ENCODE peak calls at places on chromosomes 1 and 21, in four cellular contexts. Z is IMR-90, M is K562, J is GM12878. D is an unnamed sample.

GRCh38 chr21:15743593-15743992 is 13.8 kb downstream of the USP25 start:
- DNase-seq in J (no peak), Z (no peak), M (no peak), D (no peak)

GRCh38 chr1:158045639-158046038 is 52.2 kb downstream of the KIRREL1 start:
- DNase-seq in M (no peak), J (no peak), Z (peak), D (no peak)

GRCh38 chr1:81834921-81835698 is 34.4 kb downstream of the ADGRL2 start:
- DNase-seq in Z (peak), J (no peak), M (no peak), D (no peak)

GRCh38 chr1:34742667-34743270 is 12.1 kb upstream of the GJB5 start:
- DNase-seq in J (peak), Z (peak), M (peak), D (peak)

GRCh38 chr21:43345746-43346409 is 81.1 kb downstream of the SIK1 start:
- DNase-seq in M (peak), Z (peak), J (no peak), D (no peak)

GRCh38 chr1:162774007-162774406 is 16.5 kb upstream of the HSD17B7 start:
- DNase-seq in Z (no peak), M (no peak), J (no peak), D (no peak)

GRCh38 chr1:24911651-24912144 is 18.4 kb downstream of the RUNX3 start:
- DNase-seq in M (no peak), J (no peak), Z (no peak), D (no peak)

GRCh38 chr21:16424331-16424749 is 694.6 kb downstream of the USP25 start:
- DNase-seq in Z (no peak), M (no peak), J (no peak), D (no peak)

GRCh38 chr1:116764466-116764896 is 10.3 kb downstream of the CD2 start:
- DNase-seq in Z (no peak), M (no peak), J (peak), D (no peak)

GRCh38 chr1:156119503-156120209 is 5.1 kb downstream of the LMNA start:
- DNase-seq in J (no peak), M (peak), Z (peak), D (no peak)
- TF ChIP-seq ELK1 in J (no peak), M (no peak), Z (no peak), D (no peak)

DNA sequence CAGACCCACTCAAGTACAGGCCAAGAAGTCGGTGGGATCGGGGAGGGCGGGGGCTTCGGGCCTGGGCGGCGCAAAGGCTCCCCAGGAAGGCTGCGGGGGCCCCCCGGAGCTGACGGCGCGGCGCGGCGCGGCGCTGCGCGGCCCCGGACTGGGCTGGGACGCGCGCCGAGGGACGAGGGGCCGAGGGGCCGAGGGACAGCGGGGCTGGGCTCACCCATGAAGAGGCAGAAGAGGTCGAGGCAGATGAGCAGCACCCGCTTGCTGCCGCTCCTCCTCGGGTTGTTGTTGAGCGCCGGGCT is 750 bp downstream of the PLPP3 start:
- DNase-seq in J (no peak), M (no peak), Z (no peak), D (peak)
- H3K4me2 ChIP-seq in J (peak), M (no peak), Z (no peak), D (peak)

GRCh38 chr1:36320291-36320758 is 3.1 kb downstream of the EVA1B start:
- DNase-seq in M (peak), Z (no peak), J (no peak), D (no peak)

GRCh38 chr1:36322085-36322785 is 1.2 kb downstream of the EVA1B start:
- DNase-seq in Z (no peak), M (no peak), J (no peak), D (no peak)

GRCh38 chr1:36322786-36323635 is 434 bp downstream of the EVA1B start:
- DNase-seq in Z (peak), J (no peak), M (peak), D (no peak)

GRCh38 chr1:36321119-36321951 is 2.1 kb downstream of the EVA1B start:
- DNase-seq in J (no peak), Z (peak), M (peak), D (peak)

GRCh38 chr1:36320767-36321118 is 2.7 kb downstream of the EVA1B start:
- DNase-seq in M (no peak), Z (no peak), J (no peak), D (no peak)
- TF ChIP-seq USF2 in M (no peak), Z (no peak), J (no peak), D (no peak)

GRCh38 chr1:182839209-182840065 is at the start of gene DHX9:
- DNase-seq in J (peak), Z (peak), M (peak), D (peak)

GRCh38 chr1:182842265-182842664 is 3.1 kb downstream of the DHX9 start:
- DNase-seq in M (no peak), Z (no peak), J (no peak), D (no peak)

GRCh38 chr1:182845894-182846293 is 6.7 kb downstream of the DHX9 start:
- DNase-seq in Z (no peak), J (no peak), M (no peak), D (no peak)

GRCh38 chr1:182845379-182845778 is 6.2 kb downstream of the DHX9 start:
- DNase-seq in M (no peak), J (no peak), Z (no peak), D (no peak)

DNA sequence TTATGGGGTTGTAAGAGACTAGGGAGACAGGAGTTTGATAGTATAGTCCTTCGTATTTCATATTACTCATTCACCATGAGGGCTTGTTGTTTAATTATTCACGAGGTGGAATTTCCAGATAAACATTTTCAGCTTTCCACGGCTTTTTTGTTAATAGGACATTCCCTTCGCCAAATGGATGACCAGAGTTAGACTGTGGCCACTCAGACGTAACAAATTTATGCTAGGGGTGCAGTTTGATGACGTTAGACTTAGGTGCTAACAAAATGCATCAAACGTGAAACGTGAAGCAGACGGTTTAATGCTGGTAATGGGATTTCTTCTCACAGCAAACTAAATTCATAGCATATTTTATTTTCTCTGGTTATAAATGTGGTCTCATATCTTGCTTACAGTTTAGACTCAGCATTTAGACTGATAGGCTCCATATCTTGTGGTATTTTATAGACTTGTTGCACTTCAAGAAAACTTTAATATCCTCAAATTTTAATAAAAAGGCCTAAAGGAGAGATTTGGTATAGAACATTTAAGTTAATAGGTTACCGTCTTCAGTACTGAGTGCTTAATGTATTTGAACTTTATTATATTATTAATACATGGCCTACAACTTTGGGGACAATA is 2.3 kb downstream of the DHX9 start:
- DNase-seq in Z (peak), M (no peak), J (no peak), D (peak)
- TF ChIP-seq ELK1 in Z (no peak), M (no peak), J (no peak), D (no peak)

GRCh38 chr1:8202182-8202905 is 115.6 kb upstream of the SLC45A1 start:
- DNase-seq in M (peak), Z (peak), J (no peak), D (peak)
- H3K4me2 ChIP-seq in M (peak), Z (peak), J (no peak), D (peak)

GRCh38 chr1:156836892-156837291 is 20.2 kb upstream of the SH2D2A start:
- DNase-seq in J (no peak), Z (no peak), M (no peak), D (no peak)

GRCh38 chr1:156838972-156839371 is 19.9 kb downstream of the INSRR start:
- DNase-seq in Z (no peak), J (no peak), M (peak), D (peak)

GRCh38 chr1:156834322-156834721 is 17.7 kb upstream of the SH2D2A start:
- DNase-seq in M (no peak), Z (no peak), J (no peak), D (no peak)

GRCh38 chr1:156833598-156833997 is 16.9 kb upstream of the SH2D2A start:
- DNase-seq in Z (no peak), M (no peak), J (no peak), D (no peak)

DNA sequence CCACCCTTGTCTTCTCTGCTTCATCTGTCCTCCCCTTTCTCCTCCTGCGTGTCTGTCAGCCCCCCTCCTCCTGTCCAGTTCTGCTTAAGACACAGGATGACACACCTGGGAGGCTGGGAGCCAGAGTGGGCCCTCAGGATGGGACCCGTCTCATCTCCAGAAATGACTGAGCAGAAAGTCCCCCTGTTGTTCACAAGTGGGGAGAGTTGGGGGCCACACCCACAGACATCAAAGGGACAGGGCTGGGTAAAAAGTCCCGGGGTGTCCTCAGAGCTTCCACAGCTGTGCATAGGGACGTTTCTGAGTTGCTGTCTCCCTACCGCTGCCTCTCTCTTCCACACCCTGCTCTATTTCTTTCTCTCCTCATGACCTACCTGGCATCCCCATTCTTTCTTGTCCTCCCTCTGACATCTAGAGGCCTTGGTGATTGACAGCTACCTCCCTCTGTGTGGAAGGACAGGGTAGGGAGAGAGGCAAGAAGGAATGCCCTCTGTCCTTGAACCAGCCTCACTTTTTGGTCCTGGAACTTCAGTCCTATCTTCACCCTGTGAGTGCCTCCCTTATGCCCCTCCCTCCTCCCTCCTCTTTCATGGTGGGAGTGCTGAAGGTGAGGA is 19.5 kb upstream of the SH2D2A start:
- DNase-seq in J (peak), Z (no peak), M (no peak), D (no peak)
- TF ChIP-seq USF2 in J (no peak), Z (no peak), M (no peak), D (no peak)

DNA sequence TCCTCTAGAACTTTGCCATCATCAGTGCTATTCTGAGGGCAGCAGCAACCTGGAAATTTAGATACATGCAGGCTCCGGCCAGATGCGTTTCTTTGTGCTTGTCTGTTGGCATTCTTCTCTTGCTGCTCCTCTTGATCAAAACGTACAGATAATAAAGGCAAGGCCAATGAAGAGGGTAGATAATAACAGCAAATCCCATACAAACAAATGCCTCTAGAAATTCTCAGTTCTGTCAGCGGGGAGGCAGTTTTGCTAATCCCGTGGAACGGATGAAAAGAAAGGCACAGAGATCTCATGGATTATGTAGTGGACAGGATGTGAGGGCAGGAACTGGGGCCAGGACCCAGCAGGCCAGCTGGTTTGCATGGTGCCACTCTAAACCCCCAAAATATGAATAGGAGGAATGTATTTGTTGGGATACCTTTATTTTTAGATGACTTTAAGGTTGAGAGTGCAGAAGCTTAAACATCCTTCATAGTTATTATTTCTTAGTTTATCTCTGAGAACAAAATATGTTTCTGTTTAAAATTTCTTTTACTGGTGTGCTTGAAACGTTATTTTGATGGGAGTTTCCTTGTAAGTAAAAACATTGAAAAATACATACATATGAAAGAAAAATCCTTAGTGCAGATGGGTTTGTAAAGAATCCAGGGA is 1.5 kb downstream of the ITSN1 start:
- DNase-seq in M (no peak), J (no peak), Z (no peak), D (no peak)
- TF ChIP-seq ELK1 in M (no peak), J (no peak), Z (no peak), D (no peak)

GRCh38 chr1:85342177-85342576 is 65.7 kb upstream of the BCL10 start:
- DNase-seq in Z (peak), J (no peak), M (no peak), D (no peak)
- H3K4me2 ChIP-seq in Z (no peak), J (no peak), M (no peak), D (no peak)

DNA sequence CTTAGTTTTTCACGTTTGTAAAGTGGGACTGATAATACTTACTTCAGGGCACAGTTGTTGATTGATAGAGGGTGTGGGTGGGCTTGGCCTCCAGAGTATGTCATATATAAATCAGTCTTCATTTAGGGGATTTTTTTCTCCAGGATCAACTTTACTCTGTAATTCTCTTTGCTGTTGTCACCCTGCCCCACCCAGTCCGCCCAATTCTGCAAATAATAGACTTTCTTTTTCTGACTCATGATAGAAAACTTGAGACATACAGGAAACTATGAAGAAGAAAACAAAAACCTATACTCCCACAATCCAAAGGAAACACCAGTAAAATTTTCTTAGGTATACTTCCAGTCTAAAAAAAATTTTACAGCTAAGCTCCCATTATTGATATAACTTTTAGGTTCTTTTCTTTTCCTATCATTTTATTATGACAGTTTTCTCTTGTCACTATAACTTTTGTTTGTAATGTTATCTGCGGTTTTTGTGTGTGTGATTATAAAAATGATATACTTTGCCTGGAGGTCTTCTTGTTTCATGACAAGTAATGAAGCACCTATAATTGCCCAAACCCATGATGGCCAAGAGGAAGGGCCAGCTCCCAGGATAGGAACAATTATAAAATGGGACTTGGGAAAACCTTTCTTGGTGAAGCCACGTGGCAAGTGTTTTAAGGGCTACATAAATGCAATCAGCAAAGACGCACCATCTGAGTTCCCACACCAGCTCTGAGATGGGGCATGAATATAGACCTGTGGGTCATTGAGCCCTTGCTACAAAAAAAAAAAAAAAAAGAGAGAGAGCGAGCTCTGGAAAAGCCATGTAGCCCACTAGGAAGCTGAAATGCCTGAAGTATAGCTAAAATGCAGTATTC is 462.4 kb upstream of the RUNX1 start:
- DNase-seq in Z (peak), M (no peak), J (no peak), D (no peak)
- TF ChIP-seq USF2 in Z (no peak), M (no peak), J (no peak), D (no peak)

D was measured in A549.